ENCODE peak calls at places on chromosomes 2 and 18, in four cellular contexts. T is LNCaP clone FGC; M is naive B cell; U is CD4-positive, alpha-beta T cell. O is an unnamed sample.

GRCh38 chr2:218261424-218262273 is 834 bp downstream of the GPBAR1 start:
- DNase-seq in T (no peak), M (peak), U (no peak), O (peak)

GRCh38 chr2:69572640-69573039 is 70.9 kb downstream of the AAK1 start:
- DNase-seq in T (no peak), M (no peak), U (no peak), O (no peak)

GRCh38 chr18:24274822-24275221 is 122.8 kb downstream of the OSBPL1A start:
- DNase-seq in T (no peak), M (no peak), U (no peak), O (no peak)

GRCh38 chr2:187506416-187506815 is 47.8 kb downstream of the TFPI start:
- DNase-seq in T (no peak), M (no peak), U (no peak), O (no peak)

GRCh38 chr18:7488571-7488970 is 78.5 kb upstream of the PTPRM start:
- DNase-seq in T (no peak), M (no peak), U (no peak), O (no peak)

GRCh38 chr18:44939037-44939665 is 258.5 kb downstream of the SETBP1 start:
- DNase-seq in T (no peak), M (no peak), U (no peak), O (no peak)

GRCh38 chr2:231159306-231159705 is 34.5 kb upstream of the HTR2B start:
- DNase-seq in T (no peak), M (no peak), U (no peak), O (no peak)

GRCh38 chr2:28142403-28142802 is 250.3 kb upstream of the FOSL2 start:
- DNase-seq in T (peak), M (no peak), U (no peak), O (no peak)

GRCh38 chr2:181957668-181958067 is 28.0 kb upstream of the PPP1R1C start:
- DNase-seq in T (no peak), M (no peak), U (no peak), O (no peak)

GRCh38 chr18:9804517-9805104 is 81.2 kb upstream of the TXNDC2 start:
- DNase-seq in T (peak), M (no peak), U (no peak), O (no peak)

GRCh38 chr2:134367915-134368911 is 114.3 kb downstream of the MGAT5 start:
- DNase-seq in T (no peak), M (no peak), U (no peak), O (no peak)

GRCh38 chr18:60329131-60329530 is 43.4 kb downstream of the MC4R start:
- DNase-seq in T (no peak), M (no peak), U (no peak), O (no peak)

GRCh38 chr2:19843992-19844515 is 57.7 kb downstream of the TTC32 start:
- DNase-seq in T (no peak), M (no peak), U (no peak), O (no peak)

GRCh38 chr18:52615943-52616342 is 275.9 kb downstream of the DCC start:
- DNase-seq in T (no peak), M (no peak), U (no peak), O (no peak)

GRCh38 chr2:56565143-56565542 is 381.4 kb downstream of the CCDC85A start:
- DNase-seq in T (no peak), M (no peak), U (no peak), O (no peak)

GRCh38 chr2:124027182-124027581 is 2.1 kb downstream of the CNTNAP5 start:
- DNase-seq in T (peak), M (no peak), U (no peak), O (peak)

GRCh38 chr2:216777637-216778273 is 82.1 kb downstream of the TNP1 start:
- DNase-seq in T (peak), M (no peak), U (no peak), O (peak)

GRCh38 chr2:223887127-223887526 is 49.7 kb upstream of the AP1S3 start:
- DNase-seq in T (no peak), M (no peak), U (no peak), O (no peak)

GRCh38 chr2:127770973-127771735 is 39.8 kb downstream of the WDR33 start:
- DNase-seq in T (no peak), M (no peak), U (no peak), O (no peak)

GRCh38 chr2:170208967-170209366 is 31.0 kb downstream of the MYO3B start:
- DNase-seq in T (no peak), M (no peak), U (no peak), O (no peak)

GRCh38 chr2:96320326-96321229 is 4.5 kb upstream of the ITPRIPL1 start:
- DNase-seq in T (no peak), M (no peak), U (no peak), O (peak)

GRCh38 chr2:151560289-151560688 is 150.6 kb downstream of the RIF1 start:
- DNase-seq in T (no peak), M (no peak), U (no peak), O (peak)

GRCh38 chr2:70657246-70657645 is 103.6 kb upstream of the TGFA start:
- DNase-seq in T (no peak), M (no peak), U (no peak), O (no peak)

GRCh38 chr18:34864836-34865497 is 154.9 kb downstream of the DTNA start:
- DNase-seq in T (no peak), M (no peak), U (no peak), O (peak)

O was measured in NAMALWA.